ENCODE peak calls at places on chromosomes 1 and 21, in four cellular contexts. Y is suprapubic skin, P is stomach, F is sigmoid colon. N is an unnamed sample.
A peak's percentile ranks its signal among the peaks of the same experiment; 100 is the strongest.

GRCh38 chr1:74422379-74423155 is 89.8 kb downstream of the LRRC53 start:
- DNase-seq in P (no peak), F (no peak), Y (no peak), N (no peak)

GRCh38 chr1:242689378-242689777 is 164.9 kb upstream of the PLD5 start:
- DNase-seq in Y (no peak), F (no peak), P (no peak), N (no peak)

GRCh38 chr1:74822851-74823443 is 90.0 kb downstream of the TYW3 start:
- DNase-seq in Y (no peak), P (no peak), F (no peak), N (no peak)

GRCh38 chr1:157963713-157964112 is 29.7 kb upstream of the KIRREL1 start:
- DNase-seq in F (peak; percentile 75), Y (peak; percentile 66), P (peak; percentile 57), N (peak; percentile 73)

GRCh38 chr1:10824821-10825540 is 28.5 kb upstream of the CASZ1 start:
- DNase-seq in F (no peak), P (peak; percentile 58), Y (no peak), N (no peak)

GRCh38 chr1:233657466-233657865 is 43.6 kb downstream of the KCNK1 start:
- DNase-seq in F (no peak), Y (no peak), P (no peak), N (no peak)

GRCh38 chr1:89602871-89603404 is 30.0 kb upstream of the LRRC8C start:
- DNase-seq in F (no peak), Y (no peak), P (no peak), N (no peak)

GRCh38 chr1:153796786-153797659 is 21.8 kb downstream of the SLC27A3 start:
- DNase-seq in F (peak; percentile 90), Y (no peak), P (peak; percentile 93), N (peak; percentile 90)

GRCh38 chr1:11784993-11785769 is 20.6 kb downstream of the MTHFR start:
- DNase-seq in F (peak; percentile 87), Y (peak; percentile 82), P (peak; percentile 81), N (peak; percentile 77)

GRCh38 chr1:42880384-42880783 is 34.0 kb downstream of the ZNF691 start:
- DNase-seq in F (no peak), Y (no peak), P (no peak), N (no peak)

GRCh38 chr1:50348449-50349241 is 74.6 kb downstream of the DMRTA2 start:
- DNase-seq in Y (no peak), F (no peak), P (peak; percentile 42), N (peak; percentile 40)

GRCh38 chr1:234369033-234369430 is 4.2 kb upstream of the COA6 start:
- DNase-seq in F (no peak), P (no peak), Y (no peak), N (no peak)

GRCh38 chr1:24720152-24720551 is 25.1 kb upstream of the CLIC4 start:
- DNase-seq in Y (peak; percentile 88), P (peak; percentile 42), F (peak; percentile 94), N (peak; percentile 36)

GRCh38 chr1:72281637-72282270 is 585 bp downstream of the NEGR1 start:
- DNase-seq in Y (peak; percentile 59), P (no peak), F (peak; percentile 64), N (no peak)

GRCh38 chr1:231940116-231940515 is 313.5 kb downstream of the DISC1 start:
- DNase-seq in P (no peak), Y (no peak), F (no peak), N (no peak)

GRCh38 chr1:78687914-78688313 is 38.3 kb downstream of the IFI44 start:
- DNase-seq in F (no peak), Y (no peak), P (no peak), N (no peak)
- TF ChIP-seq EP300 in F (no peak), Y (no peak), P (no peak), N (no peak)

GRCh38 chr1:21649315-21649714 is 19.8 kb downstream of the RAP1GAP start:
- DNase-seq in P (no peak), F (no peak), Y (no peak), N (no peak)
- H3K27me3 ChIP-seq in P (peaks cover 5% of the 10 kb centered on the region), F (peaks cover 9% of the 10 kb centered on the region), Y (peaks cover 35% of the 10 kb centered on the region), N (peaks cover 43% of the 10 kb centered on the region)

GRCh38 chr1:61451214-61451968 is 273.6 kb downstream of the TM2D1 start:
- DNase-seq in F (no peak), P (no peak), Y (no peak), N (no peak)

GRCh38 chr1:61452354-61452990 is 272.5 kb downstream of the TM2D1 start:
- DNase-seq in P (no peak), F (no peak), Y (no peak), N (no peak)

GRCh38 chr1:61450454-61451213 is 274.3 kb downstream of the TM2D1 start:
- DNase-seq in F (no peak), Y (no peak), P (no peak), N (peak; percentile 60)

GRCh38 chr1:61455400-61455799 is 269.5 kb downstream of the TM2D1 start:
- DNase-seq in Y (no peak), F (no peak), P (no peak), N (no peak)

DNA sequence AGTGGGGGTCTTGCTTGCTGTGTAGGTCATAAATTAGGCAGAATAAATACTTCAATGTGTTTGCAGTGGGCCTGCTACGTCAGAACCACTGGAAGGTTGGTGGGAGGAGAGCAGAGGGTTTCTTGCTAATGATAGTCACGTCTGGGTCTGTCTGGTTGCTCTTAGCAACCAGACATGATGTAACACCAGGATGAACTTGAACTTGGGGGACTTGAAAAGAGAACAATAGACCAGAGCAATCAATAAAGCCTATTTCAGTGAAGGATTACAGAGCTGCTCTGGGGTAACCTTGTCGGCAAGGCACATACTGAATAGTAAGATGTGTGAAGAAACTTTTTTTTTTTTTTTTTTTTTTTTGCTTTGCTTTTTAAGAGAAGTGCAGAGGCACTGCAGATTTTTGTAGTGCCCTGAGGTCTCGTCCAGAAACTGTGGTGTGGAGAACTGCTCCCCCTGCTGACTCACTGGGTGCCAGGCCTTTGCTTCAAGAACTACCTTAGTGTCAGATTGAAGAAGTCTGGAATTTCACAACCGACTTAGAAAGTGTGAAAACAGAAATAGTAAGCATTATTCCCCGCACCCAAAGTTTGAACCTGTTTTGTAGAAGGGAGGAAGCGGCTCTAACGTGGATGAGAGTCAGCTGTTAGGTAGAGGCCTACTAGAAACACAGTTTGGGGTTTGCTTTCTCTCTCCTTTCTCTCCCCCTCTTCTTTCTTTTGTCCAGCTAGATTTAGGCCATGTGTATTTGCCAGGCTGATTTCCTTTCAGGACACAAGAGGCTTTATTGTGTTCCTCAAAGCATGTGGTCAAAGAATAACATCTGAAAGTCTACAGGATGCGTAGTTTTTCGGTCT is 271.6 kb downstream of the TM2D1 start:
- DNase-seq in P (peak; percentile 85), Y (peak; percentile 94), F (peak; percentile 97), N (peak; percentile 85)
- TF ChIP-seq EP300 in P (no peak), Y (no peak), F (no peak), N (no peak)

GRCh38 chr1:927741-928140 is 4.0 kb downstream of the SAMD11 start:
- DNase-seq in P (no peak), F (no peak), Y (no peak), N (no peak)
- H3K27me3 ChIP-seq in P (peaks cover 47% of the 10 kb centered on the region), F (peaks cover 26% of the 10 kb centered on the region), Y (peaks cover 95% of the 10 kb centered on the region), N (peaks cover 100% of the 10 kb centered on the region)

GRCh38 chr1:115946116-115946515 is 30.2 kb upstream of the SLC22A15 start:
- DNase-seq in Y (no peak), P (no peak), F (no peak), N (no peak)
- TF ChIP-seq EP300 in Y (no peak), P (no peak), F (no peak), N (no peak)

GRCh38 chr21:36004441-36004840 is 55.9 kb downstream of the SETD4 start:
- DNase-seq in P (no peak), Y (no peak), F (peak; percentile 61), N (no peak)
- H3K27me3 ChIP-seq in P (no peaks in the 10 kb centered on the region), Y (peaks cover 4% of the 10 kb centered on the region), F (no peaks in the 10 kb centered on the region), N (no peaks in the 10 kb centered on the region)

GRCh38 chr21:34887729-34888568 is 161.2 kb downstream of the RUNX1 start:
- DNase-seq in P (peak; percentile 82), F (peak; percentile 88), Y (peak; percentile 89), N (peak; percentile 77)

GRCh38 chr21:34890258-34890723 is 158.8 kb downstream of the RUNX1 start:
- DNase-seq in Y (peak; percentile 82), F (no peak), P (no peak), N (no peak)

GRCh38 chr21:34889537-34890257 is 159.4 kb downstream of the RUNX1 start:
- DNase-seq in Y (peak; percentile 88), F (peak; percentile 86), P (peak; percentile 86), N (peak; percentile 85)

GRCh38 chr21:34889287-34889536 is 159.9 kb downstream of the RUNX1 start:
- DNase-seq in Y (no peak), P (peak; percentile 57), F (peak; percentile 75), N (peak; percentile 50)

DNA sequence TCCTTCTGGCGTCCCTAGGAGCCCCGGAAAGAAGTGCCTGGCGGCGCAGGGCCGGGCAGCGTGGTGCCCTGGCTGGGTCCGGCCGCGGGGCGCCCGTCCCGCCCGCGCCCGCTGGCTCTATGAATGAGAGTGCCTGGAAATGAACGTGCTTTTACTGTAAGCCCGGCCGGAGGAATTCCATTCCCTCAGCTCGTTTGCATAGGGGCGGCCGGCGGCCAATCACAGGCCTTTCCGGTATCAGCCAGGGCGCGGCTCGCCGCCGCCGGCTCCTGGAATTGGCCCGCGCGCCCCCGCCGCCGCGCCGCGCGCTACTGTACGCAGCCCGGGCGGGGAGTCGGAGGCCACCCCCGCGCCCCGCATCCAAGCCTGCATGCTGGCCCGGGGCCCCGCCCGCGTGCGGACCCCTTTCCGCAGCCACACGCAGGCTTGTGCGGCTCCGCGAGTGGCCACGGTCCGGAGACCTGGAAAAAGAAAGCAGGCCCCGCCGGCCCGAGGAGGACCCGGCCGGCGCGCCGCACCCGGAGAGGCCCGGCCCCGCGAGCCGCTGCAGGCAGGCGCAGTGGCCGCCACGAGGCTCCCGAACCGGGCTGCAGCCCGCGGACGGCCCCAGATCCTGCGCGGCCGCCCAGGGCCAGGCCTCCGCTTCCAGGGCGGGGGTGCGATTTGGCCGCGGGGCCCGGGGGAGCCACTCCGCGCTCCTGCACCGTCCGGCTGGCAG is 160.4 kb downstream of the RUNX1 start:
- DNase-seq in F (peak; percentile 97), P (peak; percentile 97), Y (peak; percentile 95), N (peak; percentile 96)
- TF ChIP-seq EP300 in F (peak; percentile 23), P (no peak), Y (no peak), N (no peak)

DNA sequence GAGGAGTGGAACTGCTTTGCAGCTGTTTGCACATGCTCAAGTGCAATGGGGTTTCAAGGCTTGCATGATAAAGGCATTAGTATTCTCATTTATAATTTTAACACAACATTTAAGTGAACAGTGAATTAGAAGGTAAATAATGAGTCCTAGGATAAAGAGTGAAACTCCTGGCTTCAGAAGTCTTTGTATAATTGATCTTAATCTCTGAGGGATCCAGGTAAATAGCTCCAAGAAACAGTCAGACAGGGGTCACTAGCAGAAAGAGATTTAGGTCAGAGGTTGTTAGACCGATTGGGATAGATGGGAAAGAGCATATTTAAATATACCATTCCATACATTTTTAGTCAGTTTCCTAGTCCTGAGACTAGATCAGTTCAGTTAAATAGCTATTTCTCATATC is 14.1 kb upstream of the THEM4 start:
- DNase-seq in Y (no peak), P (no peak), F (no peak), N (no peak)
- H3K27me3 ChIP-seq in Y (no peaks in the 10 kb centered on the region), P (no peaks in the 10 kb centered on the region), F (no peaks in the 10 kb centered on the region), N (no peaks in the 10 kb centered on the region)

N was measured in transverse colon.